ENCODE peak calls at places on chromosomes 2 and 18, in seven cellular contexts. One of them, this sample, is unnamed.

GRCh38 chr2:112483047-112483473 is 1.1 kb downstream of the TTL start:
- DNase-seq in stomach: no peak
- DNase-seq in suprapubic skin: no peak
- DNase-seq in breast epithelium: no peak
- DNase-seq in HCT116: no peak
- DNase-seq in prostate gland: no peak
- DNase-seq in K562: peak
- DNase-seq in this sample: no peak

GRCh38 chr2:24970483-24971299 is 1.1 kb downstream of the DNAJC27 start:
- DNase-seq in stomach: no peak
- DNase-seq in suprapubic skin: no peak
- DNase-seq in breast epithelium: no peak
- DNase-seq in HCT116: no peak
- DNase-seq in prostate gland: no peak
- DNase-seq in K562: peak
- DNase-seq in this sample: no peak

GRCh38 chr2:145012214-145012670 is 492.3 kb upstream of the ZEB2 start:
- DNase-seq in stomach: no peak
- DNase-seq in suprapubic skin: no peak
- DNase-seq in breast epithelium: no peak
- DNase-seq in HCT116: no peak
- DNase-seq in prostate gland: peak
- DNase-seq in K562: no peak
- DNase-seq in this sample: no peak

GRCh38 chr2:150887926-150888325 is 373.7 kb downstream of the RBM43 start:
- DNase-seq in stomach: no peak
- DNase-seq in suprapubic skin: no peak
- DNase-seq in breast epithelium: no peak
- DNase-seq in HCT116: no peak
- DNase-seq in prostate gland: no peak
- DNase-seq in K562: no peak
- DNase-seq in this sample: no peak

GRCh38 chr18:48060947-48061346 is 130.5 kb upstream of the SMAD2 start:
- DNase-seq in stomach: no peak
- DNase-seq in suprapubic skin: no peak
- DNase-seq in breast epithelium: no peak
- DNase-seq in HCT116: no peak
- DNase-seq in prostate gland: no peak
- DNase-seq in K562: no peak
- DNase-seq in this sample: no peak

GRCh38 chr18:79871481-79872091 is 73.8 kb downstream of the KCNG2 start:
- DNase-seq in stomach: no peak
- DNase-seq in suprapubic skin: peak
- DNase-seq in breast epithelium: no peak
- DNase-seq in HCT116: no peak
- DNase-seq in prostate gland: no peak
- DNase-seq in K562: no peak
- DNase-seq in this sample: no peak

GRCh38 chr2:10864888-10865551 is 46.7 kb upstream of the KCNF1 start:
- DNase-seq in stomach: no peak
- DNase-seq in suprapubic skin: no peak
- DNase-seq in breast epithelium: no peak
- DNase-seq in HCT116: no peak
- DNase-seq in prostate gland: no peak
- DNase-seq in K562: no peak
- DNase-seq in this sample: no peak

GRCh38 chr2:30894498-30895119 is 87.4 kb upstream of the CAPN13 start:
- DNase-seq in stomach: no peak
- DNase-seq in suprapubic skin: no peak
- DNase-seq in breast epithelium: no peak
- DNase-seq in HCT116: no peak
- DNase-seq in prostate gland: no peak
- DNase-seq in K562: no peak
- DNase-seq in this sample: no peak

GRCh38 chr18:48139427-48140347 is 209.2 kb upstream of the SMAD2 start:
- DNase-seq in stomach: peak
- DNase-seq in suprapubic skin: no peak
- DNase-seq in breast epithelium: peak
- DNase-seq in HCT116: no peak
- DNase-seq in prostate gland: peak
- DNase-seq in K562: no peak
- DNase-seq in this sample: peak

GRCh38 chr2:3659447-3660432 is 1.7 kb downstream of the ALLC start:
- DNase-seq in stomach: no peak
- DNase-seq in suprapubic skin: no peak
- DNase-seq in breast epithelium: no peak
- DNase-seq in HCT116: no peak
- DNase-seq in prostate gland: no peak
- DNase-seq in K562: peak
- DNase-seq in this sample: no peak

GRCh38 chr2:32925976-32926707 is 20.6 kb upstream of the LTBP1 start:
- DNase-seq in stomach: no peak
- DNase-seq in suprapubic skin: no peak
- DNase-seq in breast epithelium: no peak
- DNase-seq in HCT116: no peak
- DNase-seq in prostate gland: no peak
- DNase-seq in K562: no peak
- DNase-seq in this sample: no peak

GRCh38 chr2:111704246-111704645 is 179.7 kb downstream of the ANAPC1 start:
- DNase-seq in stomach: no peak
- DNase-seq in suprapubic skin: peak
- DNase-seq in breast epithelium: no peak
- DNase-seq in HCT116: no peak
- DNase-seq in prostate gland: no peak
- DNase-seq in K562: no peak
- DNase-seq in this sample: no peak

GRCh38 chr2:205702576-205702975 is 20.3 kb downstream of the NRP2 start:
- DNase-seq in stomach: no peak
- DNase-seq in suprapubic skin: no peak
- DNase-seq in breast epithelium: no peak
- DNase-seq in HCT116: no peak
- DNase-seq in prostate gland: no peak
- DNase-seq in K562: no peak
- DNase-seq in this sample: no peak

GRCh38 chr2:21438949-21439348 is 315.2 kb downstream of the TDRD15 start:
- DNase-seq in stomach: no peak
- DNase-seq in suprapubic skin: no peak
- DNase-seq in breast epithelium: no peak
- DNase-seq in HCT116: no peak
- DNase-seq in prostate gland: no peak
- DNase-seq in K562: peak
- DNase-seq in this sample: no peak

GRCh38 chr2:195313976-195314375 is 343.1 kb upstream of the SLC39A10 start:
- DNase-seq in stomach: no peak
- DNase-seq in suprapubic skin: no peak
- DNase-seq in breast epithelium: no peak
- DNase-seq in HCT116: no peak
- DNase-seq in prostate gland: no peak
- DNase-seq in K562: no peak
- DNase-seq in this sample: no peak

GRCh38 chr18:267380-267687 is 513 bp downstream of the THOC1 start:
- DNase-seq in stomach: no peak
- DNase-seq in suprapubic skin: no peak
- DNase-seq in breast epithelium: no peak
- DNase-seq in HCT116: no peak
- DNase-seq in prostate gland: peak
- DNase-seq in K562: no peak
- DNase-seq in this sample: no peak

GRCh38 chr18:269480-270090 is 1.7 kb upstream of the THOC1 start:
- DNase-seq in stomach: no peak
- DNase-seq in suprapubic skin: no peak
- DNase-seq in breast epithelium: no peak
- DNase-seq in HCT116: no peak
- DNase-seq in prostate gland: no peak
- DNase-seq in K562: peak
- DNase-seq in this sample: no peak

GRCh38 chr18:273525-273924 is 5.7 kb upstream of the THOC1 start:
- DNase-seq in stomach: no peak
- DNase-seq in suprapubic skin: no peak
- DNase-seq in breast epithelium: no peak
- DNase-seq in HCT116: no peak
- DNase-seq in prostate gland: no peak
- DNase-seq in K562: no peak
- DNase-seq in this sample: no peak

GRCh38 chr18:272650-273049 is 4.8 kb upstream of the THOC1 start:
- DNase-seq in stomach: no peak
- DNase-seq in suprapubic skin: no peak
- DNase-seq in breast epithelium: no peak
- DNase-seq in HCT116: no peak
- DNase-seq in prostate gland: no peak
- DNase-seq in K562: no peak
- DNase-seq in this sample: no peak

GRCh38 chr18:267688-268552 is at the start of gene THOC1:
- DNase-seq in stomach: peak
- DNase-seq in suprapubic skin: peak
- DNase-seq in breast epithelium: peak
- DNase-seq in HCT116: peak
- DNase-seq in prostate gland: peak
- DNase-seq in K562: peak
- DNase-seq in this sample: peak
- TF ChIP-seq POLR2A in stomach: peak
- TF ChIP-seq POLR2A in suprapubic skin: peak
- TF ChIP-seq POLR2A in breast epithelium: peak
- TF ChIP-seq POLR2A in HCT116: peak
- TF ChIP-seq POLR2A in prostate gland: peak
- TF ChIP-seq POLR2A in K562: peak
- TF ChIP-seq POLR2A in this sample: peak

GRCh38 chr2:85131116-85131515 is 2.1 kb upstream of the TCF7L1 start:
- DNase-seq in stomach: no peak
- DNase-seq in suprapubic skin: no peak
- DNase-seq in breast epithelium: no peak
- DNase-seq in HCT116: no peak
- DNase-seq in prostate gland: no peak
- DNase-seq in K562: peak
- DNase-seq in this sample: no peak

GRCh38 chr2:85132392-85132791 is 800 bp upstream of the TCF7L1 start:
- DNase-seq in stomach: no peak
- DNase-seq in suprapubic skin: no peak
- DNase-seq in breast epithelium: peak
- DNase-seq in HCT116: no peak
- DNase-seq in prostate gland: no peak
- DNase-seq in K562: no peak
- DNase-seq in this sample: no peak

GRCh38 chr2:85134255-85135065 is 1.3 kb downstream of the TCF7L1 start:
- DNase-seq in stomach: no peak
- DNase-seq in suprapubic skin: no peak
- DNase-seq in breast epithelium: no peak
- DNase-seq in HCT116: no peak
- DNase-seq in prostate gland: peak
- DNase-seq in K562: no peak
- DNase-seq in this sample: peak

GRCh38 chr2:85133751-85134254 is 611 bp downstream of the TCF7L1 start:
- DNase-seq in stomach: peak
- DNase-seq in suprapubic skin: peak
- DNase-seq in breast epithelium: peak
- DNase-seq in HCT116: no peak
- DNase-seq in prostate gland: peak
- DNase-seq in K562: peak
- DNase-seq in this sample: peak

GRCh38 chr2:85132834-85133637 is at the start of gene TCF7L1:
- DNase-seq in stomach: peak
- DNase-seq in suprapubic skin: peak
- DNase-seq in breast epithelium: peak
- DNase-seq in HCT116: peak
- DNase-seq in prostate gland: peak
- DNase-seq in K562: peak
- DNase-seq in this sample: peak
- TF ChIP-seq POLR2AphosphoS5 in stomach: no peak
- TF ChIP-seq POLR2AphosphoS5 in suprapubic skin: peak
- TF ChIP-seq POLR2AphosphoS5 in breast epithelium: no peak
- TF ChIP-seq POLR2AphosphoS5 in HCT116: peak
- TF ChIP-seq POLR2AphosphoS5 in prostate gland: peak
- TF ChIP-seq POLR2AphosphoS5 in K562: no peak
- TF ChIP-seq POLR2AphosphoS5 in this sample: peak

DNA sequence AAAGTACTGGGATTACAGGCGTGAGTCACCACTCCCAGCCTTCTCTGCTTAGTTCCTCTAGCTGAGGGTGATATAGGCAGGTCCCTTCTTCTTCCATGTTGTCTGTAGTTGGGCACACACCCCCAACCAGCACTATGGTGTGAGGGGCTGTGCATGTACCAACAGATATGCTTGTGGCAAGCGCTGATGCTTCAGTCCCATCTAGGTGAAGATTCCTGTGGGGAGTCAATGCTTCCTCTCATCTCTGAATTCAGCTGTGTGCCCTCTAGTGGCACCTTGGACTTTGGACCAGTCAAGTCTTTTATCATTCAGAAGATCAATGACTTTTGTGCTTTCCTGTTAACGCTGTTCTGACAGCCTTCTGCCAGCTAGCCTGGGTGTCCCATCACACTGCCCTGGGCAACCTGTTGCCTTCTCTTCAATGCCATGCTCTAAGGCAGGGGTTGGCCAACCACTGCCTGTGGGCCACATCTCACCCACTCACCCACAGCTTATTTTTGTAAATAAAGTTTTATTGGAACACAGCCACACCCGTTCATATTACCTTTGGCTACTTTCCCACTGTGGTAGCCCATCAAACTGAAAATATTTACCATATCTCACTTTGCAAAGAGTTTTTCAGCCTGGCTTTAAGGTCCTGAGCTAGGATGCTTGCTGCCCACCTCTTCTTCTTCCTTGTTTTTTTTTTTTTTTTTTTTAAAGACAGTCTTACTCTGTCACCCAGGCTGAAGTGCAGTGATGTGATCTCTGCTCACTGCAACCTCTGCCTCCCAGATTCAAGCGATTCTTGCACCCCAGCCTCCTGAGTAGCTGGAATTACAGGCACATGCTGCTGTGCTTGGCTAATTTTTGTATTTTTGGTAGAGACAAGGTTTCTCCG is 51.0 kb downstream of the NPAS2 start:
- DNase-seq in stomach: no peak
- DNase-seq in suprapubic skin: peak
- DNase-seq in breast epithelium: no peak
- DNase-seq in HCT116: no peak
- DNase-seq in prostate gland: no peak
- DNase-seq in K562: no peak
- DNase-seq in this sample: no peak
- TF ChIP-seq CTCF in stomach: no peak
- TF ChIP-seq CTCF in suprapubic skin: no peak
- TF ChIP-seq CTCF in breast epithelium: no peak
- TF ChIP-seq CTCF in HCT116: peak
- TF ChIP-seq CTCF in prostate gland: no peak
- TF ChIP-seq CTCF in K562: no peak
- TF ChIP-seq CTCF in this sample: no peak

DNA sequence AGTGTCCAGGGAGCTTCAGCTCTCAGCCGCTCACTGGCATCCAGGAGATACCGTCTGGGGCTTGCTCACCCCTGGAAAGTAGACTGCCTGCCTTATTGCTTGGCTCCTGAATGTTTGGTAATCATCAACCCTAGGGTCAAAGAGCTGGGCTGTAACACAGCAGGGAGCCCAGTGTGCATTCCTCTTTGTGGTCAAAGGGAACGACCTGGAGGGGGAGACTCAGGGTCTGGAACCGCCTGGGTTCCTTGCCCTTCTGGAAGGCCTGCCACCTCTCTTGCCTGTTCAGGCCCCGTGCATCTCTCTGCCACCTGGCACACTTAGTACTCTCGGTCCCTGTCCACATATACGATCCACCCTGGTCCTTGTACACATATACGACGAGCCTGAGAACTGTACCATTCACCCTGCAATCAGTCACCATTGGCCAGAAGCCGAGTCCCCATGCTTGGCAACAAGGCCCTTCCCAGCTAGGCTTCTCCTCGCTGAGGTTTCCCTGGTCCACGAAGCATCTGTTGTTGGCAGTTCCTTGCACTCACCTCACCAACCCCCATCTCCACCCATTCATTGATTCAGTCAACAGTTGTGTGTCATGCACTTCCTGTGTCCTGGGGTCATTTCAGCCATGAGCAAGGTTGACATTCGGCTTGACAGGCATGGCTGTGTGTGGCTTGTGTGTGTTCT is at the start of gene NAT8:
- DNase-seq in stomach: no peak
- DNase-seq in suprapubic skin: no peak
- DNase-seq in breast epithelium: no peak
- DNase-seq in HCT116: no peak
- DNase-seq in prostate gland: no peak
- DNase-seq in K562: no peak
- DNase-seq in this sample: no peak
- TF ChIP-seq POLR2A in stomach: no peak
- TF ChIP-seq POLR2A in suprapubic skin: no peak
- TF ChIP-seq POLR2A in breast epithelium: no peak
- TF ChIP-seq POLR2A in HCT116: no peak
- TF ChIP-seq POLR2A in prostate gland: no peak
- TF ChIP-seq POLR2A in K562: no peak
- TF ChIP-seq POLR2A in this sample: no peak

This sample was measured in transverse colon.